ENCODE peak calls at places on chromosomes 3 and 15, in four cellular contexts. A is right atrium auricular region, N is A549, W is IMR-90. L is an unnamed sample. For H3K9me3, the result is how much of the 10 kb centered on the place peaks cover.

GRCh38 chr15:94324835-94325767 is 93.7 kb downstream of the MCTP2 start:
- DNase-seq in A (no peak), N (no peak), W (no peak), L (no peak)

GRCh38 chr3:15860014-15860934 is 62.5 kb upstream of the ANKRD28 start:
- DNase-seq in A (no peak), N (peak), W (peak), L (no peak)

GRCh38 chr15:70146771-70147170 is 49.1 kb upstream of the TLE3 start:
- DNase-seq in A (no peak), N (no peak), W (no peak), L (no peak)

GRCh38 chr3:10142707-10143560 is 1.4 kb downstream of the VHL start:
- DNase-seq in A (no peak), N (peak), W (no peak), L (peak)

GRCh38 chr3:124428372-124429128 is 301.7 kb upstream of the UMPS start:
- DNase-seq in A (no peak), N (no peak), W (no peak), L (no peak)

GRCh38 chr3:29537889-29538609 is 257.2 kb downstream of the RBMS3 start:
- DNase-seq in A (no peak), N (no peak), W (no peak), L (no peak)

GRCh38 chr15:79248183-79248582 is 34.3 kb upstream of the ANKRD34C start:
- DNase-seq in A (no peak), N (no peak), W (no peak), L (no peak)

GRCh38 chr15:91522609-91523332 is 330.7 kb upstream of the SLCO3A1 start:
- DNase-seq in A (no peak), N (peak), W (peak), L (no peak)

GRCh38 chr3:127585163-127585812 is 5.2 kb downstream of the TPRA1 start:
- DNase-seq in A (no peak), N (no peak), W (peak), L (no peak)

GRCh38 chr15:85016275-85016674 is 34.6 kb downstream of the PDE8A start:
- DNase-seq in A (no peak), N (no peak), W (no peak), L (no peak)

GRCh38 chr3:59367150-59367549 is 317.3 kb upstream of the CFAP20DC start:
- DNase-seq in A (no peak), N (no peak), W (peak), L (no peak)

GRCh38 chr15:101342065-101342464 is 47.0 kb upstream of the SNRPA1 start:
- DNase-seq in A (no peak), N (no peak), W (no peak), L (no peak)

GRCh38 chr3:172512363-172512762 is 10.9 kb downstream of the TNFSF10 start:
- DNase-seq in A (peak), N (no peak), W (no peak), L (peak)

GRCh38 chr3:186319988-186320387 is 42.0 kb downstream of the DGKG start:
- DNase-seq in A (no peak), N (no peak), W (no peak), L (no peak)

GRCh38 chr3:129320825-129321487 is 42.3 kb downstream of the HMCES start:
- DNase-seq in A (no peak), N (no peak), W (no peak), L (no peak)

GRCh38 chr3:169389211-169389924 is 274.1 kb downstream of the MECOM start:
- DNase-seq in A (no peak), N (no peak), W (no peak), L (no peak)

GRCh38 chr3:130539005-130539404 is 22.0 kb downstream of the COL6A6 start:
- DNase-seq in A (no peak), N (peak), W (peak), L (no peak)

GRCh38 chr15:72276326-72276700 is 4.0 kb upstream of the PARP6 start:
- DNase-seq in A (no peak), N (no peak), W (peak), L (no peak)

GRCh38 chr3:194028434-194029004 is 107.4 kb upstream of the HES1 start:
- DNase-seq in A (no peak), N (no peak), W (no peak), L (no peak)

GRCh38 chr3:51434746-51435323 is 43.8 kb downstream of the RBM15B start:
- DNase-seq in A (no peak), N (peak), W (peak), L (peak)

GRCh38 chr3:195558602-195559001 is 15.5 kb upstream of the PPP1R2 start:
- DNase-seq in A (no peak), N (peak), W (peak), L (no peak)

GRCh38 chr3:63351159-63352007 is 73.3 kb downstream of the SYNPR start:
- DNase-seq in A (no peak), N (peak), W (peak), L (no peak)

GRCh38 chr3:170640737-170641171 is 54.9 kb upstream of the SLC7A14 start:
- DNase-seq in A (no peak), N (no peak), W (no peak), L (no peak)

GRCh38 chr3:144502398-144502797 is 530.8 kb downstream of the DIPK2A start:
- DNase-seq in A (no peak), N (no peak), W (no peak), L (no peak)

GRCh38 chr3:38029400-38030125 is at the start of gene PLCD1:
- DNase-seq in A (peak), N (peak), W (no peak), L (peak)

GRCh38 chr15:67149068-67149841 is 83.9 kb downstream of the SMAD3 start:
- DNase-seq in A (no peak), N (no peak), W (no peak), L (no peak)

GRCh38 chr3:177916461-177916860 is 619.8 kb upstream of the KCNMB2 start:
- DNase-seq in A (no peak), N (no peak), W (no peak), L (no peak)

GRCh38 chr3:177917234-177917861 is 618.9 kb upstream of the KCNMB2 start:
- DNase-seq in A (no peak), N (no peak), W (no peak), L (no peak)

GRCh38 chr3:177914224-177914623 is 622.0 kb upstream of the KCNMB2 start:
- DNase-seq in A (no peak), N (no peak), W (no peak), L (no peak)
- H3K9me3 ChIP-seq in A (under half), N (under half), W (under half), L (under half)

GRCh38 chr3:93962798-93963197 is 10.9 kb downstream of the PROS1 start:
- DNase-seq in A (no peak), N (no peak), W (no peak), L (no peak)

GRCh38 chr3:93961489-93961888 is 12.2 kb downstream of the PROS1 start:
- DNase-seq in A (no peak), N (no peak), W (no peak), L (no peak)

GRCh38 chr3:93961026-93961425 is 12.7 kb downstream of the PROS1 start:
- DNase-seq in A (no peak), N (no peak), W (no peak), L (no peak)
- H3K9me3 ChIP-seq in A (under half), N (under half), W (under half), L (under half)

GRCh38 chr3:13261104-13261800 is 158.9 kb downstream of the NUP210 start:
- DNase-seq in A (no peak), N (no peak), W (no peak), L (no peak)
- H3K9me3 ChIP-seq in A (under half), N (under half), W (under half), L (under half)

DNA sequence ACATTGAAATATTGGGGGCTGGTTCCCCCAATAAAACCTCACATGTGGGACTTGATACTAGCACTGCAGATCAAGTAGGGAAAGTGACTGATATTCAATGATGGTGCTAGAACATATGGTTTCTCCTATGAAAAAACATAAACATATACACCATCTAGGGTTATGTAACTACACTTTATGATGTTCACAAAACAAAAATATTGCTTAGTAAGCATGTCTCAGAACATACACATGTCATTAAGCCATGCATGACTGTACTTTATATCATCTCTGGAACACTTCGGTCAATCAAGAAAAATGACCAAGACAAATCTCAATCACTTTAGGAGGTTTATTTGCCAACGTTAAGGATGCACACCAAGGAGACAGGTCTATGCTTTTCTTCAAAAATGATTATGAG is 57.4 kb downstream of the ZNF717 start:
- DNase-seq in A (no peak), N (no peak), W (no peak), L (no peak)
- H3K9me3 ChIP-seq in A (under half), N (under half), W (under half), L (under half)